ENCODE peak calls at places on chromosome 3, in four cellular contexts. J is uterus, N is heart left ventricle, G is body of pancreas. Z is an unnamed sample.
A peak's percentile ranks its signal among the peaks of the same experiment; 100 is the strongest.

GRCh38 chr3:170511371-170511770 is 74.5 kb downstream of the SLC7A14 start:
- DNase-seq in G (no peak), N (no peak), J (no peak), Z (no peak)

GRCh38 chr3:89964347-89964746 is 856.9 kb downstream of the EPHA3 start:
- DNase-seq in J (no peak), G (no peak), N (no peak), Z (no peak)

GRCh38 chr3:127692501-127693335 is 20.0 kb downstream of the ABTB1 start:
- DNase-seq in G (no peak), J (no peak), N (peak; percentile 11), Z (no peak)

GRCh38 chr3:146019508-146019907 is 141.5 kb downstream of the PLOD2 start:
- DNase-seq in J (no peak), G (no peak), N (no peak), Z (no peak)

GRCh38 chr3:101072299-101072698 is 79.1 kb upstream of the ABI3BP start:
- DNase-seq in J (no peak), G (no peak), N (no peak), Z (no peak)

GRCh38 chr3:101780661-101781060 is 1.6 kb downstream of the NXPE3 start:
- DNase-seq in J (no peak), N (peak; percentile 38), G (no peak), Z (peak; percentile 59)

GRCh38 chr3:159237221-159237620 is 435.4 kb downstream of the MFSD1 start:
- DNase-seq in N (no peak), J (no peak), G (no peak), Z (no peak)

GRCh38 chr3:187207624-187208023 is 10.3 kb downstream of the RTP1 start:
- DNase-seq in G (no peak), N (no peak), J (no peak), Z (no peak)

GRCh38 chr3:34155666-34156065 is 357.2 kb downstream of the PDCD6IP start:
- DNase-seq in J (no peak), N (no peak), G (no peak), Z (no peak)

GRCh38 chr3:122469659-122470058 is 45.1 kb downstream of the KPNA1 start:
- DNase-seq in G (no peak), N (no peak), J (no peak), Z (no peak)

GRCh38 chr3:18225709-18226108 is 199.4 kb downstream of the SATB1 start:
- DNase-seq in G (no peak), N (no peak), J (no peak), Z (no peak)

GRCh38 chr3:13105851-13106250 is 32.6 kb upstream of the IQSEC1 start:
- DNase-seq in J (no peak), G (no peak), N (no peak), Z (no peak)

GRCh38 chr3:14133188-14133800 is 8.4 kb downstream of the TMEM43 start:
- DNase-seq in J (no peak), G (no peak), N (no peak), Z (no peak)

GRCh38 chr3:73148653-73149052 is 87.2 kb downstream of the EBLN2 start:
- DNase-seq in J (no peak), N (no peak), G (peak; percentile 46), Z (no peak)

GRCh38 chr3:141050913-141051632 is at the start of gene SPSB4:
- DNase-seq in J (peak; percentile 27), G (peak; percentile 92), N (peak; percentile 78), Z (peak; percentile 61)

GRCh38 chr3:102466001-102466400 is 31.2 kb downstream of the ZPLD1 start:
- DNase-seq in G (no peak), N (no peak), J (no peak), Z (no peak)

GRCh38 chr3:137709011-137709601 is 55.0 kb upstream of the SOX14 start:
- DNase-seq in J (no peak), G (no peak), N (no peak), Z (no peak)

GRCh38 chr3:139308156-139309017 is 35.4 kb upstream of the MRPS22 start:
- DNase-seq in J (no peak), N (no peak), G (no peak), Z (no peak)

GRCh38 chr3:182244222-182244971 is 532.7 kb downstream of the SOX2 start:
- DNase-seq in G (no peak), J (no peak), N (no peak), Z (no peak)

GRCh38 chr3:128784228-128784627 is 58.2 kb downstream of the RAB7A start:
- DNase-seq in N (peak; percentile 73), G (no peak), J (no peak), Z (peak; percentile 43)

GRCh38 chr3:17166369-17166768 is 281.6 kb downstream of the PLCL2 start:
- DNase-seq in N (no peak), J (no peak), G (no peak), Z (no peak)

GRCh38 chr3:126063358-126063965 is 20.5 kb downstream of the SLC41A3 start:
- DNase-seq in G (no peak), J (no peak), N (no peak), Z (no peak)
- H3K4me3 ChIP-seq in G (no peak overlapping the region), J (no peak overlapping the region), N (no peak overlapping the region), Z (no peak overlapping the region)

GRCh38 chr3:69403406-69403934 is 17.6 kb upstream of the FRMD4B start:
- DNase-seq in J (no peak), G (no peak), N (no peak), Z (no peak)
- H3K27ac ChIP-seq in J (no peak overlapping the region), G (no peak overlapping the region), N (no peak overlapping the region), Z (no peak overlapping the region)

GRCh38 chr3:52154135-52155094 is at the start of gene POC1A:
- DNase-seq in N (peak; percentile 99), J (peak; percentile 95), G (peak; percentile 97), Z (peak; percentile 99)
- TF ChIP-seq POLR2A in N (no peak), J (no peak), G (peak; percentile 75), Z (peak; percentile 61)

GRCh38 chr3:120908803-120909601 is 997 bp downstream of the STXBP5L start:
- DNase-seq in G (peak; percentile 17), N (peak; percentile 21), J (no peak), Z (no peak)
- H3K4me3 ChIP-seq in G (peak overlapping the region; percentile 54), N (peak overlapping the region; percentile 33), J (peak overlapping the region; percentile 43), Z (peak overlapping the region; percentile 25)

GRCh38 chr3:15649831-15650230 is 48.3 kb downstream of the BTD start:
- DNase-seq in J (no peak), N (no peak), G (no peak), Z (no peak)
- H3K27ac ChIP-seq in J (no peak overlapping the region), N (no peak overlapping the region), G (no peak overlapping the region), Z (no peak overlapping the region)

GRCh38 chr3:97992547-97993173 is 20.4 kb upstream of the RIOX2 start:
- DNase-seq in G (no peak), N (no peak), J (no peak), Z (no peak)
- TF ChIP-seq POLR2A in G (no peak), N (no peak), J (no peak), Z (no peak)

Z was measured in gastrocnemius medialis.